ENCODE peak calls at places on chromosomes 3 and 15, in eight cellular contexts. K is lower lobe of right lung; C is PC-3; V is CD8-positive, alpha-beta T cell; B is right lobe of liver; F is PC-9; G is NT2/D1; R is kidney. O is an unnamed sample. For H3K36me3, the result is how much of the 10 kb centered on the place peaks cover.

GRCh38 chr3:10955694-10956453 is 36.7 kb upstream of the SLC6A1 start:
- DNase-seq in K (no peak), C (no peak), V (no peak), B (no peak), F (no peak), G (no peak), R (no peak), O (no peak)

GRCh38 chr3:47568901-47569300 is 9.8 kb downstream of the CSPG5 start:
- DNase-seq in K (no peak), C (no peak), V (no peak), B (no peak), F (no peak), G (no peak), R (no peak), O (no peak)

GRCh38 chr15:69321041-69321554 is 22.4 kb downstream of the PAQR5 start:
- DNase-seq in K (no peak), C (no peak), V (no peak), B (no peak), F (no peak), G (no peak), R (no peak), O (no peak)

GRCh38 chr3:16063603-16064002 is 110.9 kb upstream of the GALNT15 start:
- DNase-seq in K (no peak), C (no peak), V (no peak), B (no peak), F (no peak), G (no peak), R (no peak), O (no peak)

GRCh38 chr15:32824777-32825176 is 107.0 kb downstream of the GREM1 start:
- DNase-seq in K (no peak), C (peak), V (no peak), B (no peak), F (peak), G (no peak), R (no peak), O (no peak)

GRCh38 chr15:80822666-80823065 is 43.5 kb downstream of the CEMIP start:
- DNase-seq in K (no peak), C (no peak), V (no peak), B (no peak), F (no peak), G (no peak), R (no peak), O (no peak)

GRCh38 chr3:38477839-38478450 is 18.2 kb upstream of the EXOG start:
- DNase-seq in K (no peak), C (no peak), V (no peak), B (no peak), F (no peak), G (no peak), R (no peak), O (no peak)

GRCh38 chr3:146543461-146544012 is 870 bp downstream of the PLSCR1 start:
- DNase-seq in K (no peak), C (no peak), V (no peak), B (no peak), F (no peak), G (no peak), R (no peak), O (no peak)

GRCh38 chr3:140078940-140079339 is 144.0 kb downstream of the CLSTN2 start:
- DNase-seq in K (no peak), C (no peak), V (no peak), B (no peak), F (no peak), G (no peak), R (no peak), O (no peak)

GRCh38 chr3:64856953-64857516 is 169.2 kb upstream of the ADAMTS9 start:
- DNase-seq in K (no peak), C (no peak), V (no peak), B (no peak), F (no peak), G (no peak), R (no peak), O (no peak)

GRCh38 chr15:91521996-91522395 is 331.5 kb upstream of the SLCO3A1 start:
- DNase-seq in K (no peak), C (peak), V (no peak), B (no peak), F (no peak), G (no peak), R (no peak), O (no peak)

GRCh38 chr15:70098461-70099166 is 897 bp upstream of the TLE3 start:
- DNase-seq in K (peak), C (peak), V (no peak), B (peak), F (peak), G (no peak), R (peak), O (no peak)

GRCh38 chr3:32424581-32425250 is 33.1 kb downstream of the CMTM7 start:
- DNase-seq in K (no peak), C (no peak), V (no peak), B (no peak), F (no peak), G (no peak), R (no peak), O (no peak)

GRCh38 chr3:43537206-43537605 is 84.6 kb downstream of the ANO10 start:
- DNase-seq in K (no peak), C (no peak), V (no peak), B (no peak), F (no peak), G (no peak), R (no peak), O (no peak)

GRCh38 chr3:48240000-48240710 is 749 bp upstream of the ZNF589 start:
- DNase-seq in K (no peak), C (no peak), V (no peak), B (no peak), F (no peak), G (peak), R (no peak), O (peak)

GRCh38 chr3:190051643-190052042 is 69.1 kb downstream of the P3H2 start:
- DNase-seq in K (no peak), C (no peak), V (no peak), B (no peak), F (no peak), G (no peak), R (no peak), O (no peak)

GRCh38 chr3:183554377-183554776 is 1.1 kb downstream of the KLHL6 start:
- DNase-seq in K (no peak), C (no peak), V (peak), B (no peak), F (no peak), G (no peak), R (no peak), O (no peak)

GRCh38 chr15:59792359-59792758 is 103.2 kb upstream of the BNIP2 start:
- DNase-seq in K (no peak), C (no peak), V (peak), B (no peak), F (no peak), G (no peak), R (no peak), O (no peak)

GRCh38 chr3:158727499-158728377 is 4.5 kb downstream of the RARRES1 start:
- DNase-seq in K (no peak), C (peak), V (peak), B (no peak), F (peak), G (peak), R (no peak), O (peak)

GRCh38 chr3:129323651-129324294 is 45.1 kb downstream of the HMCES start:
- DNase-seq in K (no peak), C (no peak), V (no peak), B (peak), F (no peak), G (no peak), R (peak), O (no peak)

GRCh38 chr3:177516130-177517011 is 319.1 kb upstream of the TBL1XR1 start:
- DNase-seq in K (no peak), C (no peak), V (no peak), B (peak), F (no peak), G (no peak), R (peak), O (no peak)

GRCh38 chr3:196772897-196773296 is 33.2 kb downstream of the PAK2 start:
- DNase-seq in K (no peak), C (no peak), V (no peak), B (no peak), F (no peak), G (no peak), R (no peak), O (no peak)

GRCh38 chr3:161057518-161057917 is 47.6 kb downstream of the B3GALNT1 start:
- DNase-seq in K (no peak), C (no peak), V (no peak), B (no peak), F (no peak), G (no peak), R (no peak), O (no peak)

GRCh38 chr3:187736418-187736871 is 8.8 kb downstream of the BCL6 start:
- DNase-seq in K (peak), C (peak), V (no peak), B (no peak), F (peak), G (no peak), R (no peak), O (no peak)

GRCh38 chr15:68258684-68259083 is 18.9 kb upstream of the FEM1B start:
- DNase-seq in K (no peak), C (no peak), V (peak), B (no peak), F (no peak), G (no peak), R (no peak), O (no peak)

GRCh38 chr3:73716418-73716817 is 91.7 kb upstream of the PDZRN3 start:
- DNase-seq in K (no peak), C (peak), V (no peak), B (no peak), F (no peak), G (no peak), R (no peak), O (no peak)

GRCh38 chr3:37546876-37547275 is 314.8 kb upstream of the CTDSPL start:
- DNase-seq in K (no peak), C (peak), V (no peak), B (no peak), F (no peak), G (no peak), R (no peak), O (no peak)

GRCh38 chr3:129892857-129893615 is 475 bp downstream of the TMCC1 start:
- DNase-seq in K (peak), C (peak), V (peak), B (peak), F (peak), G (peak), R (peak), O (no peak)

GRCh38 chr3:71389911-71390573 is 193.5 kb downstream of the FOXP1 start:
- DNase-seq in K (peak), C (peak), V (peak), B (peak), F (no peak), G (peak), R (no peak), O (peak)

GRCh38 chr15:26744894-26745293 is 28.0 kb downstream of the GABRB3 start:
- DNase-seq in K (no peak), C (no peak), V (no peak), B (no peak), F (no peak), G (no peak), R (no peak), O (no peak)

GRCh38 chr15:91611924-91612323 is 241.6 kb upstream of the SLCO3A1 start:
- DNase-seq in K (no peak), C (no peak), V (no peak), B (peak), F (no peak), G (no peak), R (no peak), O (no peak)

GRCh38 chr3:11558461-11558903 is 85.2 kb downstream of the VGLL4 start:
- DNase-seq in K (peak), C (no peak), V (no peak), B (no peak), F (no peak), G (no peak), R (peak), O (no peak)

GRCh38 chr15:65258370-65258769 is 28.3 kb downstream of the PARP16 start:
- DNase-seq in K (no peak), C (no peak), V (no peak), B (no peak), F (no peak), G (no peak), R (no peak), O (no peak)
- H3K36me3 ChIP-seq in K (under half), C (under half), V (under half), B (under half), F (under half), G (under half), R (under half), O (under half)

GRCh38 chr15:63583027-63583426 is 14.2 kb upstream of the FBXL22 start:
- DNase-seq in K (no peak), C (peak), V (no peak), B (no peak), F (no peak), G (no peak), R (no peak), O (no peak)
- H3K36me3 ChIP-seq in K (half or more), C (under half), V (under half), B (under half), F (under half), G (under half), R (under half), O (under half)

GRCh38 chr3:5212625-5213573 is 25.4 kb downstream of the EDEM1 start:
- DNase-seq in K (no peak), C (peak), V (no peak), B (no peak), F (no peak), G (no peak), R (no peak), O (no peak)
- H3K36me3 ChIP-seq in K (half or more), C (half or more), V (half or more), B (under half), F (under half), G (half or more), R (half or more), O (under half)

DNA sequence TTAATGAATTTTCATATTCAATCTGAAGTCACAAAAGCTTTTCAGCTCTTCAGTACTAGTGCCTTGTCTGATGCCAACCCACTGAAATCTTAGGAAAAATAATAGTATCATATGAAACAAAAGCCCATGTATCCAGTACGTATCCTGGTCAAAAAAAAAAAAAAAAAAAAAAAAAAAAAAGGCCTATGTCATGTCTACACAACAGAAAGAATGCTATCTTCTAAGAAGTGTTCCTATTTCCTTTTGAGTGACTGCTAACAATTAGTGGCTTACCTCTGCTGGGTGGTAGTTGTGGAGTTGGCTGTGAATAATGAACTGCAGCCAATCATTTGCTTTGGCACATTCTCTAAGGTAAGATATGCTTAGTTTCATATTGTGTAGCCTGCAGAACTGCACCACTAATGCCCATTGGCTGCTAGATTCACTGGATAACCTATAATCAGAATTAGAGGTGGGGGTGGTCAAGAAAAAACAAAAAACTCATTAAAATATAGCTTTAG is 59.6 kb downstream of the EIF3J start:
- DNase-seq in K (no peak), C (no peak), V (no peak), B (no peak), F (no peak), G (no peak), R (no peak), O (no peak)
- H3K36me3 ChIP-seq in K (half or more), C (under half), V (under half), B (under half), F (under half), G (half or more), R (under half), O (under half)

GRCh38 chr3:147906275-147906674 is 497.1 kb downstream of the ZIC1 start:
- DNase-seq in K (no peak), C (peak), V (no peak), B (no peak), F (no peak), G (no peak), R (no peak), O (no peak)
- H3K36me3 ChIP-seq in K (under half), C (under half), V (under half), B (under half), F (under half), G (under half), R (under half), O (under half)

GRCh38 chr3:49712631-49713317 is 6.7 kb downstream of the AMIGO3 start:
- DNase-seq in K (no peak), C (no peak), V (no peak), B (no peak), F (no peak), G (no peak), R (peak), O (no peak)
- H3K36me3 ChIP-seq in K (under half), C (under half), V (under half), B (under half), F (under half), G (half or more), R (under half), O (under half)

DNA sequence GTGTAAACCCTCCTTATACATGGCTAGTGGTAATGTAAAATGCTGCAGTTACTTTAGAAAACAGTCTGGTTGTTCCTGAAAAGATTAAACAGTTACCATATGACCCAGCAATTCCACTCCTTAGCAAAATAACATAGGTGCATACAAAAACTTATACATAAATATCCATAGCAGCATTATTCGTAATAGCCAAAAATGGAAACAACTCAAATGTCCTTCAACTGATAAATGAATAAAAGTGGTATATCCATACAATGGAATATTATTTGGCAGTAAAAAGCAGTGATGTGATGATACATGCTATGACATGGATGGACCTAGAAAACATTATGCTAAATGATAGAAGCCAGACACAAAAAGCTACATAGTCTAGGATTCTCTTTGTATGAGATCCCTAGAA is 31.6 kb upstream of the SIN3A start:
- DNase-seq in K (no peak), C (no peak), V (no peak), B (no peak), F (no peak), G (no peak), R (no peak), O (no peak)
- H3K36me3 ChIP-seq in K (half or more), C (under half), V (under half), B (under half), F (under half), G (under half), R (under half), O (under half)

O was measured in iPS DF 6.9.